ENCODE peak calls at places on chromosomes 2 and 18, in four cellular contexts. J is upper lobe of right lung, Q is ascending aorta, H is epithelial cell of esophagus. T is an unnamed sample.

GRCh38 chr2:102698369-102699111 is 63.3 kb upstream of the TMEM182 start:
- DNase-seq in J (no peak), Q (no peak), H (peak), T (no peak)

GRCh38 chr18:77442393-77442792 is 192.7 kb downstream of the GALR1 start:
- DNase-seq in Q (no peak), H (no peak), J (no peak), T (no peak)

GRCh38 chr2:221189431-221189830 is 382.7 kb downstream of the EPHA4 start:
- DNase-seq in Q (no peak), J (no peak), H (no peak), T (no peak)

GRCh38 chr2:181672255-181673008 is 7.9 kb downstream of the NEUROD1 start:
- DNase-seq in J (no peak), H (no peak), Q (no peak), T (no peak)

GRCh38 chr2:88198308-88198707 is 28.2 kb downstream of the THNSL2 start:
- DNase-seq in Q (no peak), J (no peak), H (no peak), T (no peak)

GRCh38 chr2:235827585-235827992 is 333.7 kb downstream of the AGAP1 start:
- DNase-seq in Q (no peak), J (no peak), H (peak), T (peak)

GRCh38 chr2:44169155-44169898 is 652 bp downstream of the PPM1B start:
- DNase-seq in H (peak), J (peak), Q (no peak), T (peak)

GRCh38 chr18:9612215-9612830 is 2.0 kb downstream of the PPP4R1 start:
- DNase-seq in J (no peak), H (peak), Q (no peak), T (peak)

GRCh38 chr18:3603460-3604259 is 153.7 kb downstream of the TGIF1 start:
- DNase-seq in J (no peak), Q (no peak), H (peak), T (peak)

GRCh38 chr2:27959496-27959895 is 69.0 kb downstream of the BABAM2 start:
- DNase-seq in Q (no peak), J (no peak), H (peak), T (peak)

GRCh38 chr2:64402876-64403275 is 51.1 kb upstream of the LGALSL start:
- DNase-seq in Q (no peak), J (no peak), H (peak), T (no peak)

GRCh38 chr18:39660141-39660540 is 2094.5 kb upstream of the CELF4 start:
- DNase-seq in H (peak), J (no peak), Q (no peak), T (peak)

GRCh38 chr2:79741044-79741443 is 228.2 kb downstream of the CTNNA2 start:
- DNase-seq in H (no peak), Q (no peak), J (no peak), T (no peak)

GRCh38 chr2:190458352-190459107 is 50.4 kb downstream of the MFSD6 start:
- DNase-seq in Q (no peak), H (no peak), J (no peak), T (no peak)

GRCh38 chr2:14903709-14904374 is 271.3 kb downstream of the LRATD1 start:
- DNase-seq in H (peak), Q (no peak), J (peak), T (no peak)

GRCh38 chr2:118822015-118822414 is 25.4 kb downstream of the EN1 start:
- DNase-seq in H (no peak), Q (no peak), J (no peak), T (no peak)

GRCh38 chr2:189178726-189179606 is 595 bp downstream of the COL5A2 start:
- DNase-seq in Q (no peak), H (peak), J (no peak), T (peak)

GRCh38 chr2:219207884-219208740 is 1.5 kb downstream of the ZFAND2B start:
- DNase-seq in H (peak), Q (no peak), J (no peak), T (peak)

GRCh38 chr18:60417946-60418345 is 45.4 kb upstream of the MC4R start:
- DNase-seq in H (no peak), Q (no peak), J (no peak), T (no peak)

GRCh38 chr2:37671013-37671815 is at the start of gene CDC42EP3:
- DNase-seq in Q (no peak), H (peak), J (peak), T (no peak)

GRCh38 chr2:233810385-233810784 is 32.3 kb downstream of the MROH2A start:
- DNase-seq in H (no peak), J (peak), Q (no peak), T (no peak)

GRCh38 chr2:25822190-25823117 is 55.8 kb downstream of the ASXL2 start:
- DNase-seq in J (peak), Q (no peak), H (peak), T (no peak)

GRCh38 chr2:67311536-67311935 is 85.6 kb upstream of the ETAA1 start:
- DNase-seq in H (peak), J (no peak), Q (no peak), T (peak)

GRCh38 chr2:50751255-50752069 is 280.5 kb downstream of the NRXN1 start:
- DNase-seq in J (no peak), H (peak), Q (no peak), T (no peak)

GRCh38 chr2:168336786-168337388 is 89.5 kb upstream of the STK39 start:
- DNase-seq in J (peak), Q (no peak), H (peak), T (no peak)

GRCh38 chr18:41938445-41938844 is 16.6 kb upstream of the PIK3C3 start:
- DNase-seq in Q (no peak), J (no peak), H (peak), T (peak)

GRCh38 chr2:85981579-85982247 is 92.9 kb upstream of the ST3GAL5 start:
- DNase-seq in Q (no peak), H (no peak), J (no peak), T (no peak)

GRCh38 chr18:634551-635045 is 22.9 kb upstream of the TYMS start:
- DNase-seq in H (peak), J (no peak), Q (no peak), T (no peak)

GRCh38 chr2:101688266-101688665 is 9.2 kb upstream of the MAP4K4 start:
- DNase-seq in J (no peak), H (peak), Q (no peak), T (no peak)

GRCh38 chr18:75285876-75286275 is 75.3 kb downstream of the TSHZ1 start:
- DNase-seq in H (no peak), Q (no peak), J (no peak), T (no peak)

GRCh38 chr2:240623531-240624010 is 1.7 kb upstream of the GPR35 start:
- DNase-seq in H (no peak), J (peak), Q (no peak), T (no peak)

GRCh38 chr2:99488999-99489757 is 639 bp downstream of the REV1 start:
- DNase-seq in J (peak), Q (no peak), H (peak), T (peak)

GRCh38 chr2:231228974-231229373 is 30.5 kb downstream of the ARMC9 start:
- DNase-seq in H (no peak), Q (no peak), J (no peak), T (no peak)

GRCh38 chr2:46010925-46011490 is 286.2 kb upstream of the EPAS1 start:
- DNase-seq in J (no peak), Q (no peak), H (peak), T (peak)

GRCh38 chr18:36411745-36412168 is 114.2 kb downstream of the FHOD3 start:
- DNase-seq in H (peak), Q (no peak), J (no peak), T (peak)

GRCh38 chr18:3097082-3097481 is 84.1 kb upstream of the LPIN2 start:
- DNase-seq in Q (no peak), J (no peak), H (no peak), T (no peak)

GRCh38 chr18:11845653-11846052 is 5.6 kb upstream of the CHMP1B start:
- DNase-seq in J (no peak), H (no peak), Q (no peak), T (no peak)

GRCh38 chr18:11842562-11842961 is 8.7 kb upstream of the CHMP1B start:
- DNase-seq in H (no peak), Q (no peak), J (no peak), T (no peak)

GRCh38 chr18:11834772-11835171 is 16.4 kb upstream of the CHMP1B start:
- DNase-seq in J (no peak), H (no peak), Q (no peak), T (no peak)

GRCh38 chr18:11839556-11839955 is 11.7 kb upstream of the CHMP1B start:
- DNase-seq in H (no peak), Q (no peak), J (no peak), T (no peak)

DNA sequence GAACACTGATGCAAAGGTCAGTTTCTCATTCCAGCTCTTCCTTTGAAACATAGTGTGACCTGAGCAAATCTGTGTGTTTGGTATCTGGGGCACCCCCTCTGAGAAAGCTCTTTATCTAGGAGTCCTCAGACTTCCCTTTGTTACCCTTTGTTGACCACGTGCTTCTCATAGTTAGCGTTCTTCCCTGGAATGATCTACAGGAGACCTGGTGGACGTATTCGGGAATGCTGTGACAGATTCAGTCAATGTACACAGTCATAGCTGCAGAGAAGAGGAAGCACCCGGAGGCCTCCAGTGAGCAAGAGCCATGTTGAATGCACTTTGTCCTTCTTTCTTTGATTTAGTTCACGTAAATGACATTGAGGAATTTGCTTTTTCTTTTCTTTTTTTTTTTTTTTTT is 10.7 kb upstream of the CHMP1B start:
- DNase-seq in H (no peak), J (no peak), Q (no peak), T (no peak)
- TF ChIP-seq CTCF in H (no peak), J (no peak), Q (no peak), T (no peak)

GRCh38 chr2:113828086-113828742 is 61.7 kb upstream of the ACTR3 start:
- DNase-seq in J (no peak), H (no peak), Q (no peak), T (no peak)
- TF ChIP-seq CTCF in J (no peak), H (no peak), Q (no peak), T (no peak)

GRCh38 chr2:212893216-212893615 is 258.2 kb downstream of the IKZF2 start:
- DNase-seq in Q (no peak), J (no peak), H (no peak), T (no peak)

GRCh38 chr2:212891580-212891979 is 259.8 kb downstream of the IKZF2 start:
- DNase-seq in H (no peak), Q (no peak), J (no peak), T (no peak)

GRCh38 chr2:212897296-212897695 is 254.1 kb downstream of the IKZF2 start:
- DNase-seq in H (no peak), Q (no peak), J (no peak), T (no peak)

GRCh38 chr2:212894026-212894425 is 257.4 kb downstream of the IKZF2 start:
- DNase-seq in Q (no peak), J (no peak), H (no peak), T (no peak)

GRCh38 chr2:212892193-212892592 is 259.2 kb downstream of the IKZF2 start:
- DNase-seq in H (peak), Q (no peak), J (no peak), T (peak)
- TF ChIP-seq CTCF in H (peak), Q (peak), J (no peak), T (peak)

DNA sequence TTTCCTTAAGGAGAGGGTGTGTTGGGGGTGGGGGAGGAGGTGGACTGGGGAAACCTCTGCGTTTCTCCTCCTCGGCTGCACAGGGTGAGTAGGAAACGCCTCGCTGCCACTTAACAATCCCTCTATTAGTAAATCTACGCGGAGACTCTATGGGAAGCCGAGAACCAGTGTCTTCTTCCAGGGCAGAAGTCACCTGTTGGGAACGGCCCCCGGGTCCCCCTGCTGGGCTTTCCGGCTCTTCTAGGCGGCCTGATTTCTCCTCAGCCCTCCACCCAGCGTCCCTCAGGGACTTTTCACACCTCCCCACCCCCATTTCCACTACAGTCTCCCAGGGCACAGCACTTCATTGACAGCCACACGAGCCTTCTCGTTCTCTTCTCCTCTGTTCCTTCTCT is 2.1 kb upstream of the SP9 start:
- DNase-seq in H (no peak), Q (no peak), J (no peak), T (no peak)
- TF ChIP-seq CTCF in H (no peak), Q (no peak), J (no peak), T (no peak)

DNA sequence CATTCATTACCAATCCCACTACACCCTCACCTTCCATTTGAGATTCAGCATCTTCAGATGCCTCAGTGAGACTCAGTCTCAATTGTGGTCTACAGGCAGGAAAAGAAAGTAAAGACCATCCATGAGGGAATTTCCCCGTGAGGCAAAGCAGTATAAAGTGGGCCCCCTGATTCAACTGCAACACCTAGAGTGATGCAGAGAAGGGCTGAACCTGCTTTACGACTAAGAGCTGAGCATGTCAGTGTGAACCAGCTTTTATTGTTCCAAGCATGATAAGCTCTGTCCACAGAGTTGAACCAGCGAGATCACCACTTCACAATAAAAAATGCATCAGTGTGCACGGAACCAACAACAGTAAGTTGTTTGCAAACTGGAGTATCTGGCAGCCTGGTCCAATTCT is 357.6 kb upstream of the ATP5MC3 start:
- DNase-seq in H (no peak), Q (no peak), J (no peak), T (no peak)
- TF ChIP-seq CTCF in H (no peak), Q (no peak), J (no peak), T (no peak)

DNA sequence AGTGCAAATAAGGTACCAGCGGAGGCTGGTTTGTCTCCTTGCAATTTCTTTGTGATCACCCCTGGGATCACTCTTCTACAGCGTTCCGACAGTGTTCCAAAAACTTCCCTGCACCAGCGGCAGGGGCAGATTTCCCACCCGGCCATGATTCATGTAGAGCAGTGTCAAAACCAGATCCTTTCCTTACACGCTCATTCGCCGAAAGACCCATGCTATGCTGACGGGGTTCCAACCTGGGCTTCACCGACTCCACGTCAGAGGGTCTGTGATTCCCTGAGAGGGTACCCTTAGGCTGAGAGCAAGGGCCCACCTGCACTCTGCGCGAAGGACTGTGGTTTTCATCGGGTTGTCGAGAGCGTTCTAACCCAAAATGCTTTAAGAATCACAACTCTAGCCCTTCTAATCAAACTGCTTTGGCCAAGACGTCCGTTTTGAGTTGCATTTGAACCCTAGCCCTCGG is 379 bp upstream of the TTC27 start:
- DNase-seq in J (no peak), H (peak), Q (no peak), T (peak)
- TF ChIP-seq CTCF in J (peak), H (peak), Q (peak), T (peak)

GRCh38 chr2:111670776-111671175 is 213.2 kb downstream of the ANAPC1 start:
- DNase-seq in Q (no peak), J (no peak), H (no peak), T (no peak)

GRCh38 chr2:111668274-111668616 is 215.7 kb downstream of the ANAPC1 start:
- DNase-seq in Q (no peak), H (no peak), J (no peak), T (no peak)

GRCh38 chr2:111671426-111672150 is 212.4 kb downstream of the ANAPC1 start:
- DNase-seq in H (no peak), J (no peak), Q (peak), T (peak)

GRCh38 chr2:111668741-111669140 is 215.3 kb downstream of the ANAPC1 start:
- DNase-seq in Q (no peak), H (no peak), J (no peak), T (no peak)

GRCh38 chr2:111669928-111670695 is 213.9 kb downstream of the ANAPC1 start:
- DNase-seq in H (no peak), Q (no peak), J (no peak), T (no peak)
- TF ChIP-seq CTCF in H (no peak), Q (no peak), J (no peak), T (peak)

GRCh38 chr2:209086761-209087160 is 337.1 kb upstream of the MAP2 start:
- DNase-seq in H (no peak), J (no peak), Q (no peak), T (no peak)
- TF ChIP-seq CTCF in H (no peak), J (no peak), Q (no peak), T (no peak)

T was measured in fibroblast of villous mesenchyme.